ENCODE peak calls at places on chromosomes 11 and 22, in ten cellular contexts. T is activated T-cell treated with anti-CD3 and anti-CD28 coated beads, Interleukin-2, amount 50 U/mL, for 48 hours; L is GM23248; R is fibroblast of lung; U is BJ; A is right lobe of liver; W is KG1; G is activated CD4-positive, alpha-beta T cell treated with anti-CD3 and anti-CD28 coated beads for 24 hours; J is activated naive CD8-positive, alpha-beta T cell treated with anti-CD3 and anti-CD28 coated beads, Interleukin-2, amount 10 ng/mL, durations not matched to agents 7 days and 5 days; P is amniotic stem cell. Q is an unnamed sample.

GRCh38 chr11:25211635-25212251 is 714.9 kb downstream of the LUZP2 start:
- DNase-seq in T (no peak), L (no peak), R (no peak), U (no peak), A (no peak), W (no peak), G (no peak), J (no peak), P (no peak), Q (no peak)

GRCh38 chr11:124629961-124630360 is 7.3 kb downstream of the TBRG1 start:
- DNase-seq in T (no peak), L (no peak), R (no peak), U (no peak), A (no peak), W (no peak), G (no peak), J (no peak), P (no peak), Q (no peak)

GRCh38 chr11:3841426-3842304 is 906 bp upstream of the RHOG start:
- DNase-seq in T (peak), L (peak), R (peak), U (peak), A (peak), W (peak), G (peak), J (peak), P (peak), Q (peak)

GRCh38 chr11:126385991-126386728 is 30.7 kb downstream of the ST3GAL4 start:
- DNase-seq in T (no peak), L (no peak), R (no peak), U (no peak), A (no peak), W (peak), G (no peak), J (no peak), P (no peak), Q (no peak)

GRCh38 chr11:59283825-59284772 is 71.4 kb upstream of the MPEG1 start:
- DNase-seq in T (peak), L (peak), R (peak), U (no peak), A (no peak), W (peak), G (peak), J (no peak), P (peak), Q (peak)

GRCh38 chr11:67732045-67732787 is 57.8 kb upstream of the ALDH3B2 start:
- DNase-seq in T (peak), L (peak), R (no peak), U (no peak), A (no peak), W (no peak), G (peak), J (peak), P (no peak), Q (peak)

GRCh38 chr11:72681226-72682153 is 7.3 kb upstream of the PDE2A start:
- DNase-seq in T (no peak), L (peak), R (no peak), U (no peak), A (no peak), W (no peak), G (no peak), J (no peak), P (no peak), Q (no peak)

GRCh38 chr22:22556995-22557925 is 1.8 kb downstream of the PRAME start:
- DNase-seq in T (no peak), L (peak), R (no peak), U (no peak), A (no peak), W (no peak), G (no peak), J (no peak), P (no peak), Q (no peak)

GRCh38 chr11:12086271-12087074 is 23.9 kb upstream of the MICAL2 start:
- DNase-seq in T (no peak), L (peak), R (peak), U (peak), A (no peak), W (no peak), G (no peak), J (no peak), P (peak), Q (no peak)

GRCh38 chr11:131674051-131674755 is 303.8 kb downstream of the NTM start:
- DNase-seq in T (peak), L (peak), R (peak), U (peak), A (peak), W (peak), G (no peak), J (peak), P (peak), Q (peak)

GRCh38 chr11:17405232-17406005 is 17.0 kb upstream of the KCNJ11 start:
- DNase-seq in T (no peak), L (peak), R (peak), U (no peak), A (peak), W (no peak), G (no peak), J (no peak), P (no peak), Q (no peak)

GRCh38 chr11:120147094-120147949 is 9.4 kb upstream of the TRIM29 start:
- DNase-seq in T (no peak), L (no peak), R (no peak), U (no peak), A (no peak), W (no peak), G (no peak), J (no peak), P (no peak), Q (no peak)

Q was measured in B cell.